ENCODE peak calls at places on chromosomes 5 and 9, in seven cellular contexts. One of them, this sample, is unnamed.

GRCh38 chr5:139407517-139407916 is 3.6 kb upstream of the SPATA24 start:
- DNase-seq in NCI-H2081: no peak
- DNase-seq in fibroblast of villous mesenchyme: no peak
- DNase-seq in breast epithelium: no peak
- DNase-seq in spleen: no peak
- DNase-seq in activated T-helper 1 cell treated with anti-CD3 and anti-CD28 coated beads, Interleukin-2, amount 50 U/mL, for 16 hours: no peak
- DNase-seq in H54: no peak
- DNase-seq in this sample: no peak

GRCh38 chr9:96413312-96414221 is 4.6 kb downstream of the ZNF367 start:
- DNase-seq in H54: no peak
- DNase-seq in fibroblast of villous mesenchyme: no peak
- DNase-seq in breast epithelium: no peak
- DNase-seq in spleen: no peak
- DNase-seq in activated T-helper 1 cell treated with anti-CD3 and anti-CD28 coated beads, Interleukin-2, amount 50 U/mL, for 16 hours: no peak
- DNase-seq in NCI-H2081: peak
- DNase-seq in this sample: peak

GRCh38 chr5:177433658-177434217 is 7.3 kb downstream of the GRK6 start:
- DNase-seq in H54: no peak
- DNase-seq in activated T-helper 1 cell treated with anti-CD3 and anti-CD28 coated beads, Interleukin-2, amount 50 U/mL, for 16 hours: no peak
- DNase-seq in fibroblast of villous mesenchyme: no peak
- DNase-seq in breast epithelium: no peak
- DNase-seq in NCI-H2081: no peak
- DNase-seq in spleen: peak
- DNase-seq in this sample: no peak

GRCh38 chr5:90807483-90807882 is 248.9 kb downstream of the ADGRV1 start:
- DNase-seq in breast epithelium: no peak
- DNase-seq in fibroblast of villous mesenchyme: no peak
- DNase-seq in spleen: no peak
- DNase-seq in NCI-H2081: no peak
- DNase-seq in H54: no peak
- DNase-seq in activated T-helper 1 cell treated with anti-CD3 and anti-CD28 coated beads, Interleukin-2, amount 50 U/mL, for 16 hours: no peak
- DNase-seq in this sample: no peak

GRCh38 chr5:61366841-61367240 is 34.8 kb downstream of the ZSWIM6 start:
- DNase-seq in spleen: no peak
- DNase-seq in activated T-helper 1 cell treated with anti-CD3 and anti-CD28 coated beads, Interleukin-2, amount 50 U/mL, for 16 hours: no peak
- DNase-seq in fibroblast of villous mesenchyme: no peak
- DNase-seq in NCI-H2081: no peak
- DNase-seq in breast epithelium: no peak
- DNase-seq in H54: no peak
- DNase-seq in this sample: no peak

GRCh38 chr5:139687656-139688055 is 39.5 kb downstream of the CXXC5 start:
- DNase-seq in H54: no peak
- DNase-seq in NCI-H2081: no peak
- DNase-seq in activated T-helper 1 cell treated with anti-CD3 and anti-CD28 coated beads, Interleukin-2, amount 50 U/mL, for 16 hours: no peak
- DNase-seq in breast epithelium: no peak
- DNase-seq in fibroblast of villous mesenchyme: no peak
- DNase-seq in spleen: no peak
- DNase-seq in this sample: no peak

GRCh38 chr5:1011226-1011631 is 2.6 kb downstream of the NKD2 start:
- DNase-seq in H54: no peak
- DNase-seq in breast epithelium: no peak
- DNase-seq in activated T-helper 1 cell treated with anti-CD3 and anti-CD28 coated beads, Interleukin-2, amount 50 U/mL, for 16 hours: no peak
- DNase-seq in NCI-H2081: peak
- DNase-seq in spleen: peak
- DNase-seq in fibroblast of villous mesenchyme: no peak
- DNase-seq in this sample: peak

GRCh38 chr9:111356567-111357244 is 26.7 kb upstream of the OR2K2 start:
- DNase-seq in fibroblast of villous mesenchyme: peak
- DNase-seq in H54: peak
- DNase-seq in activated T-helper 1 cell treated with anti-CD3 and anti-CD28 coated beads, Interleukin-2, amount 50 U/mL, for 16 hours: no peak
- DNase-seq in NCI-H2081: no peak
- DNase-seq in breast epithelium: no peak
- DNase-seq in spleen: no peak
- DNase-seq in this sample: no peak

GRCh38 chr9:128688501-128689292 is at the start of gene SET:
- DNase-seq in activated T-helper 1 cell treated with anti-CD3 and anti-CD28 coated beads, Interleukin-2, amount 50 U/mL, for 16 hours: peak
- DNase-seq in fibroblast of villous mesenchyme: peak
- DNase-seq in NCI-H2081: peak
- DNase-seq in breast epithelium: peak
- DNase-seq in spleen: peak
- DNase-seq in H54: peak
- DNase-seq in this sample: peak

GRCh38 chr9:120702075-120702474 is 12.2 kb downstream of the MEGF9 start:
- DNase-seq in spleen: no peak
- DNase-seq in fibroblast of villous mesenchyme: no peak
- DNase-seq in H54: no peak
- DNase-seq in NCI-H2081: no peak
- DNase-seq in activated T-helper 1 cell treated with anti-CD3 and anti-CD28 coated beads, Interleukin-2, amount 50 U/mL, for 16 hours: no peak
- DNase-seq in breast epithelium: no peak
- DNase-seq in this sample: no peak

GRCh38 chr9:123414226-123414625 is 58.2 kb downstream of the CRB2 start:
- DNase-seq in NCI-H2081: no peak
- DNase-seq in fibroblast of villous mesenchyme: no peak
- DNase-seq in activated T-helper 1 cell treated with anti-CD3 and anti-CD28 coated beads, Interleukin-2, amount 50 U/mL, for 16 hours: no peak
- DNase-seq in spleen: peak
- DNase-seq in breast epithelium: no peak
- DNase-seq in H54: no peak
- DNase-seq in this sample: no peak

GRCh38 chr9:70579686-70580085 is 165.2 kb upstream of the KLF9 start:
- DNase-seq in H54: no peak
- DNase-seq in spleen: no peak
- DNase-seq in breast epithelium: no peak
- DNase-seq in activated T-helper 1 cell treated with anti-CD3 and anti-CD28 coated beads, Interleukin-2, amount 50 U/mL, for 16 hours: no peak
- DNase-seq in NCI-H2081: no peak
- DNase-seq in fibroblast of villous mesenchyme: no peak
- DNase-seq in this sample: no peak

GRCh38 chr9:131587906-131588305 is 42.6 kb downstream of the PRRT1B start:
- DNase-seq in spleen: no peak
- DNase-seq in NCI-H2081: no peak
- DNase-seq in fibroblast of villous mesenchyme: no peak
- DNase-seq in H54: no peak
- DNase-seq in activated T-helper 1 cell treated with anti-CD3 and anti-CD28 coated beads, Interleukin-2, amount 50 U/mL, for 16 hours: no peak
- DNase-seq in breast epithelium: no peak
- DNase-seq in this sample: no peak

This sample was measured in CD4-positive, alpha-beta memory T cell.